ENCODE peak calls at places on chromosome 19, in five cellular contexts. I is tibial artery, J is IMR-90, L is neural progenitor cell, X is foreskin fibroblast. A is an unnamed sample.

GRCh38 chr19:52138614-52139290 is 986 bp downstream of the ZNF616 start:
- DNase-seq in X (no peak), J (peak), I (no peak), L (peak), A (peak)

GRCh38 chr19:364496-365287 is 20.1 kb upstream of the MIER2 start:
- DNase-seq in L (no peak), J (no peak), X (no peak), I (no peak), A (no peak)

GRCh38 chr19:13033819-13034611 is 38.7 kb downstream of the NFIX start:
- DNase-seq in X (no peak), J (peak), L (peak), I (peak), A (peak)

GRCh38 chr19:42111384-42111783 is 20.9 kb downstream of the POU2F2 start:
- DNase-seq in L (no peak), I (no peak), X (peak), J (peak), A (no peak)

GRCh38 chr19:31278555-31279435 is 70.4 kb downstream of the TSHZ3 start:
- DNase-seq in L (no peak), I (peak), X (no peak), J (no peak), A (no peak)

GRCh38 chr19:21848706-21849105 is 12.7 kb upstream of the ZNF43 start:
- DNase-seq in I (no peak), J (peak), X (peak), L (no peak), A (no peak)

GRCh38 chr19:51595190-51595589 is 24.1 kb downstream of the ZNF175 start:
- DNase-seq in J (no peak), X (no peak), L (no peak), I (no peak), A (no peak)

GRCh38 chr19:10344780-10345179 is 5.4 kb upstream of the ICAM3 start:
- DNase-seq in L (no peak), J (peak), X (peak), I (peak), A (no peak)

GRCh38 chr19:17534767-17535166 is 20.7 kb upstream of the COLGALT1 start:
- DNase-seq in X (no peak), I (no peak), L (no peak), J (no peak), A (no peak)

GRCh38 chr19:35756373-35757230 is at the start of gene HSPB6:
- DNase-seq in I (peak), X (peak), J (peak), L (peak), A (no peak)

GRCh38 chr19:42051166-42052115 is 18.6 kb downstream of the GRIK5 start:
- DNase-seq in I (no peak), L (no peak), X (no peak), J (no peak), A (no peak)

GRCh38 chr19:50432658-50433057 is at the start of gene MYBPC2:
- DNase-seq in I (no peak), J (no peak), X (no peak), L (peak), A (no peak)

GRCh38 chr19:12648088-12648487 is 18.5 kb downstream of the MAN2B1 start:
- DNase-seq in L (no peak), I (no peak), X (no peak), J (no peak), A (no peak)

GRCh38 chr19:17078920-17079709 is 3.5 kb downstream of the MYO9B start:
- DNase-seq in X (no peak), J (peak), L (peak), I (no peak), A (no peak)

GRCh38 chr19:38557205-38557799 is 60.5 kb downstream of the MAP4K1 start:
- DNase-seq in X (no peak), J (no peak), L (no peak), I (no peak), A (peak)

GRCh38 chr19:50705422-50706019 is 14.1 kb downstream of the SHANK1 start:
- DNase-seq in L (peak), I (no peak), J (peak), X (peak), A (peak)

GRCh38 chr19:4694211-4694987 is 24.3 kb upstream of the MYDGF start:
- DNase-seq in L (no peak), I (no peak), J (peak), X (peak), A (peak)

GRCh38 chr19:28633223-28634030 is 579.5 kb downstream of the UQCRFS1 start:
- DNase-seq in L (peak), I (no peak), X (peak), J (peak), A (peak)

GRCh38 chr19:40519352-40520322 is 52.8 kb downstream of the SPTBN4 start:
- DNase-seq in J (peak), I (no peak), X (peak), L (peak), A (no peak)

GRCh38 chr19:8697671-8698432 is 743 bp downstream of the ACTL9 start:
- DNase-seq in I (no peak), L (peak), J (no peak), X (no peak), A (peak)

DNA sequence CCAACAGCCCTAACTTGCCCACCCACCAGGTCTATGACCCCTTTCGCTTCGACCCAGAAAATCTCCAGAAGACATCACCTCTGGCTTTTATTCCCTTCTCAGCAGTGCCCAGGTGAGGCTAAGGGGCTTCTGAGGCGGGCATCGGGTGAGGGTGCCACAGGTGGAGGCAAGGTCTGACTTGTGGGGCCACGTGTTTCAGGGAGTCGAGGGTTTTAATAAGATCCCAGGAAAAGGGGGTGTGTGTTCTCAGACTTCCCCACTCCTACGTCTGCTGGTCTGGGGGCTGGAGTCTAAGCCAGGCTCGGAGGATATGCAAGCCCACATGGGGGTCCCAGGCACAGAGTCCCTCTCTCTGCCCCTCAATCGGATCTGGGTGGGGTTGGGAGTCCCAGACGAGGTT is 30.9 kb upstream of the CYP4F8 start:
- DNase-seq in L (no peak), I (no peak), J (no peak), X (no peak), A (no peak)
- H3K4me3 ChIP-seq in L (no peak), I (no peak), J (no peak), X (no peak), A (no peak)

DNA sequence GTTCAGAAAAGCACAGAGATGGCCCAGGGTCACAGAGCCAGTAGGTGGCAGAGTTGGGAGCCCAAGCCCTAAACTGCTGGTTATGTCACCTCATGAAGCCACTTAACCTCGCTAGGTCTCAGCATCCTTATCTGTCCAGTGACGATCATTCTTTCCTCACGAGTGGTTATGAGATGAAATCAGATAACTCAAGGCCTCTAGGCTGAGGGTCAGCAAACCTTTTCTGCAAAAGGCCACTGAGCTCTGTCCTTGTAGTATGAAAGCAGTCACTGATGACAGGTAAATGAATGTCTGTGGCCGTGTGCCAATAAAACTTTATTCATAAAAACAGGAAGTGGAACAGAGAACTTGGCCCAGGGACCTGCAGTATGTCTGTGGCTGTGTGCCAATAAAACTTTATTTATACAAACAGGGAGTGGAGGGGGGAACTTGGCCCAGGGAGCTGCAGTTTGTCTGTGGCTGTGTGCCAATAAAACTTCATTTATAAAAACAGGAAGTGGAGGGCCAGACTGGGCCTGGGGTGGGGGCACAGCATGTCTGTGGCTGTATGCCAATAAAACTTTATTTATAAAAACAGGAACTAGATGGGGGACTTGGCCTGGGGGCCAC is 71.2 kb downstream of the GNG7 start:
- DNase-seq in I (no peak), X (no peak), L (no peak), J (peak), A (peak)
- TF ChIP-seq CTCF in I (no peak), X (no peak), L (no peak), J (no peak), A (no peak)

DNA sequence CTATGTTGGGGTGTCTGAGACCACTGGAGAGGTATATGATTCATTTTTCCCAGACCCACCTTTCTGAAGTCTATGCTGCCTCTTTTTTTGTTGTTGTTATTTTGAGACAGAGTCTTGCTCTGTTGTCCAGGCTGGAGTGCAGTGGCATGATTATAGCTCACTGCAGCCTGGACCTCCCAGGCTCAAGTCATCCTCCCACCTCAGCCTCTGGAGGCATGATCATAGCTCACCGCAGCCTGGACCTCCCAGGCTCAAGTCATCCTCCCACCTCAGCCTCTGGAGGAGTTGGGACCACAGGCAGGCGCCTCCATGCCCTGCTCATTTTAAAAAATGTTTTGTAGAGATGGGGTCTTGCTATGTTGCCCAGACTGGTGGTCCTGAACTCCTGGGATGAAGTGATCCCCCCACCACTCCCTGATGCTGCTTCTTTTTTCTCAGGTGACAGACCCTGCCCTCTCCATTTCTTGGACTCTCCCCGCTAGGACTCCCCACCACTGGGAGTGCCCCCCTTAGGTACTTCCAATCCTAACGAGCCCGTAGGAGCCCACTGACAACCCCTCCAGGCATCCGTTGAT is 45.3 kb downstream of the ARHGEF18 start:
- DNase-seq in J (no peak), L (no peak), X (no peak), I (no peak), A (no peak)
- H3K4me3 ChIP-seq in J (peak), L (peak), X (peak), I (peak), A (no peak)

DNA sequence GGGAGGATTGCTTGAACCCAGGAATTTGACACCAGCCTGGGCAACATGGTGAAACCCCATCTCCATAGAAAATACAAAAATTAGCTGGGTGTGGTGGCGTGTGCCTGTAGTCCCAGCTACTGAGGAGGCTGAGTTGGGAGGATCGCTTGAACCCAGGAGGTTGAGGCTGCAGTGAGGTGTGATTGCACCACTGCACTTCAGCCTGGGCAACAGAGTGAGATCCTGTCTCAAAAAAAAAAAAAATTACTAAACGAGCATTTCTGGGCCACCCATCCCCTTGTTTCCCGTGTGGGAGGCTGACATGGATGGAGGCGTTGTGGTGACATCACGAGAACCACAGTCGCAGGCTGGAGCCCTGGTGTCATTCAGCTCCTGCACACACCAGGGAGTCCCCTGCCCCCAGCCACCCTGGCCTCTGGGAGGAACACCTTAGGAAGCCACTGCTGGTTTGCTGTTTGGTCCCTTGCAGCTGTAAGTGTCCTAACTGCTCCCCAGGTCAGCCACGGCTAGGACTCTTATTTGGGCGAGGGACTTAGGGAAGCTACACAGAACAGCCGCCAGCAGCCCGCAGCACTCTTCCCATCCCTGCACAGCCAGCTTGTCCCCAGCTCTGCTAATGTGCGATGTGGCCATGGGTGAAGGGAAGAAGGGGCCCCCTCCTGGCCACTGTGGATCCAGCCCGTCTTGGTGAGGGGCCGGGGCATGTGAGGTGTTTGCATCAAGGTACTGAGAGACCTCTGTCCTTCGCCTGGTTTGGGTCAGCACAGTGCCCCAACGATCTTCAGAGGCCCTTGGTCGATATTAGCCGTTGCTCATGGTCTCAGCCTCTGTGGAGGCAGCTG is 12.7 kb downstream of the NKPD1 start:
- DNase-seq in L (peak), X (no peak), I (no peak), J (no peak), A (no peak)
- TF ChIP-seq CTCF in L (peak), X (no peak), I (no peak), J (no peak), A (no peak)